ENCODE peak calls at places on chromosomes 13 and 19, in eight cellular contexts. One of them, this sample, is unnamed.

GRCh38 chr19:45976180-45976579 is 2.5 kb upstream of the NOVA2 start:
- DNase-seq in adrenal gland: peak
- DNase-seq in IMR-90: no peak
- DNase-seq in tibial nerve: no peak
- DNase-seq in AG04450: no peak
- DNase-seq in esophagus squamous epithelium: no peak
- DNase-seq in Caco-2: no peak
- DNase-seq in suprapubic skin: no peak
- DNase-seq in this sample: no peak

GRCh38 chr19:42023121-42023942 is 29.3 kb upstream of the ATP1A3 start:
- DNase-seq in suprapubic skin: no peak
- DNase-seq in Caco-2: peak
- DNase-seq in IMR-90: peak
- DNase-seq in adrenal gland: no peak
- DNase-seq in tibial nerve: no peak
- DNase-seq in esophagus squamous epithelium: no peak
- DNase-seq in AG04450: no peak
- DNase-seq in this sample: no peak

GRCh38 chr13:26529441-26529840 is 28.0 kb upstream of the WASF3 start:
- DNase-seq in suprapubic skin: no peak
- DNase-seq in IMR-90: peak
- DNase-seq in esophagus squamous epithelium: no peak
- DNase-seq in AG04450: peak
- DNase-seq in tibial nerve: peak
- DNase-seq in adrenal gland: no peak
- DNase-seq in Caco-2: peak
- DNase-seq in this sample: no peak

GRCh38 chr19:34979819-34980640 is 16.0 kb upstream of the ZNF792 start:
- DNase-seq in esophagus squamous epithelium: no peak
- DNase-seq in AG04450: no peak
- DNase-seq in suprapubic skin: no peak
- DNase-seq in adrenal gland: no peak
- DNase-seq in tibial nerve: no peak
- DNase-seq in Caco-2: no peak
- DNase-seq in IMR-90: no peak
- DNase-seq in this sample: peak

GRCh38 chr19:16899566-16900075 is 10.8 kb downstream of the F2RL3 start:
- DNase-seq in esophagus squamous epithelium: no peak
- DNase-seq in adrenal gland: no peak
- DNase-seq in suprapubic skin: no peak
- DNase-seq in AG04450: no peak
- DNase-seq in IMR-90: no peak
- DNase-seq in Caco-2: peak
- DNase-seq in tibial nerve: no peak
- DNase-seq in this sample: no peak

GRCh38 chr13:52599037-52599852 is 43.0 kb upstream of the HNRNPA1L2 start:
- DNase-seq in IMR-90: peak
- DNase-seq in tibial nerve: peak
- DNase-seq in adrenal gland: no peak
- DNase-seq in esophagus squamous epithelium: no peak
- DNase-seq in AG04450: no peak
- DNase-seq in Caco-2: no peak
- DNase-seq in suprapubic skin: no peak
- DNase-seq in this sample: no peak

GRCh38 chr19:11410682-11411081 is 8.4 kb downstream of the RGL3 start:
- DNase-seq in IMR-90: peak
- DNase-seq in adrenal gland: no peak
- DNase-seq in tibial nerve: no peak
- DNase-seq in Caco-2: no peak
- DNase-seq in AG04450: no peak
- DNase-seq in esophagus squamous epithelium: no peak
- DNase-seq in suprapubic skin: no peak
- DNase-seq in this sample: no peak

GRCh38 chr13:40536443-40537113 is 129.9 kb downstream of the FOXO1 start:
- DNase-seq in esophagus squamous epithelium: no peak
- DNase-seq in Caco-2: peak
- DNase-seq in tibial nerve: no peak
- DNase-seq in adrenal gland: no peak
- DNase-seq in IMR-90: no peak
- DNase-seq in AG04450: no peak
- DNase-seq in suprapubic skin: no peak
- DNase-seq in this sample: no peak

GRCh38 chr19:7360393-7360984 is 11.8 kb downstream of the ARHGEF18 start:
- DNase-seq in AG04450: no peak
- DNase-seq in suprapubic skin: no peak
- DNase-seq in esophagus squamous epithelium: no peak
- DNase-seq in tibial nerve: no peak
- DNase-seq in Caco-2: no peak
- DNase-seq in adrenal gland: no peak
- DNase-seq in IMR-90: peak
- DNase-seq in this sample: peak

GRCh38 chr19:56347163-56347778 is 32.6 kb upstream of the ZSCAN5A start:
- DNase-seq in AG04450: no peak
- DNase-seq in tibial nerve: no peak
- DNase-seq in suprapubic skin: no peak
- DNase-seq in Caco-2: no peak
- DNase-seq in IMR-90: no peak
- DNase-seq in esophagus squamous epithelium: no peak
- DNase-seq in adrenal gland: no peak
- DNase-seq in this sample: no peak

GRCh38 chr19:56350416-56351045 is 35.9 kb upstream of the ZSCAN5A start:
- DNase-seq in suprapubic skin: no peak
- DNase-seq in Caco-2: peak
- DNase-seq in esophagus squamous epithelium: no peak
- DNase-seq in tibial nerve: peak
- DNase-seq in AG04450: peak
- DNase-seq in IMR-90: peak
- DNase-seq in adrenal gland: peak
- DNase-seq in this sample: no peak

GRCh38 chr19:56351208-56351607 is 36.6 kb upstream of the ZSCAN5A start:
- DNase-seq in tibial nerve: no peak
- DNase-seq in AG04450: no peak
- DNase-seq in Caco-2: no peak
- DNase-seq in suprapubic skin: no peak
- DNase-seq in adrenal gland: no peak
- DNase-seq in IMR-90: no peak
- DNase-seq in esophagus squamous epithelium: no peak
- DNase-seq in this sample: no peak

DNA sequence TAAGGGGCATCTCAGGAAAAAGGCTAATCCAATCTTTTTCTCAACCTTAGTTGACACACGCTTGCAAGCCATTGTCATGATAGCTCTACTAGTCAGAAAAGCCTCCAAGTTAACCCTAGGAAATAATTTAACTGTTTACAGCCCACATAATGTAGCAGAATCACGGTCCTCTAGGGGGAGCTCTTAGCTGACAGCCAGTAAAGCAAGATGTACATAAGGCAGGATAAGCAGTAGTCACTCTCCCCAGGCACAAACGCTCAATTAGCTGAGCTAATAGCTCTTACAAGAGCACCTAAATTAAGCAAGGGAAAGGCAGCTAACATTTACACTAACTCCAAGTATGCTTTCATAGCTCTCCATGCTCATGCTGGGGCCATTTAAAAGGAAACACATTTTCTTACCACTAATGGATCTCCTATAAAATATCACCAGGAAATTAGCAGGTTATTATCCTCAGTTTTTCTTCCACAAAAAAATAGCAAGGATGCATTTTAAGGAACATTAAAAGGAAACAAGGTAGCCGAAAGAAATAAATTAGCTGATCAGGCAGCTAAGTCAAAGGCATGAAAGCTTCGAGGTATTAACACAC is 33.7 kb upstream of the ZSCAN5A start:
- DNase-seq in tibial nerve: no peak
- DNase-seq in adrenal gland: no peak
- DNase-seq in IMR-90: no peak
- DNase-seq in suprapubic skin: no peak
- DNase-seq in esophagus squamous epithelium: no peak
- DNase-seq in Caco-2: peak
- DNase-seq in AG04450: no peak
- DNase-seq in this sample: no peak
- TF ChIP-seq CTCF in tibial nerve: no peak
- TF ChIP-seq CTCF in adrenal gland: no peak
- TF ChIP-seq CTCF in IMR-90: peak
- TF ChIP-seq CTCF in suprapubic skin: no peak
- TF ChIP-seq CTCF in esophagus squamous epithelium: no peak
- TF ChIP-seq CTCF in Caco-2: no peak
- TF ChIP-seq CTCF in AG04450: peak
- TF ChIP-seq CTCF in this sample: peak

DNA sequence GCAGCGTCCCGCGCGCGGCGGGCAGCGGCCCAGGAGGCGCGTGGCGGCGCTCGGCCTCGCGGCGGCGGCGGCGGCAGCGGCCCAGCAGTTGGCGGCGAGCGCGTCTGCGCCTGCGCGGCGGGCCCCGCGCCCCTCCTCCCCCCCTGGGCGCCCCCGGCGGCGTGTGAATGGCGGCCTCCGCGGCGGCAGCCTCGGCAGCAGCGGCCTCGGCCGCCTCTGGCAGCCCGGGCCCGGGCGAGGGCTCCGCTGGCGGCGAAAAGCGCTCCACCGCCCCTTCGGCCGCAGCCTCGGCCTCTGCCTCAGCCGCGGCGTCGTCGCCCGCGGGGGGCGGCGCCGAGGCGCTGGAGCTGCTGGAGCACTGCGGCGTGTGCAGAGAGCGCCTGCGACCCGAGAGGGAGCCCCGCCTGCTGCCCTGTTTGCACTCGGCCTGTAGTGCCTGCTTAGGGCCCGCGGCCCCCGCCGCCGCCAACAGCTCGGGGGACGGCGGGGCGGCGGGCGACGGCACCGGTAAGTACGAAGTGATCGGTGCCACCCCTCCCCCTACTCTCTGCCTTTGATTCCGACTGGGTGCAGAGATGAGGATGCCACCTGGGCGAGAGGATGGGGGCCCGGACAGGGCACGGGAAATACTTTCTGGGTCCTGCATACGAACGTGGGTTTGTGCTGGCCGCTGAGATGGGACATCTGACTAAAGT is 874 bp downstream of the TRIM28 start:
- DNase-seq in tibial nerve: no peak
- DNase-seq in adrenal gland: no peak
- DNase-seq in esophagus squamous epithelium: no peak
- DNase-seq in IMR-90: peak
- DNase-seq in Caco-2: no peak
- DNase-seq in AG04450: no peak
- DNase-seq in suprapubic skin: no peak
- DNase-seq in this sample: peak
- TF ChIP-seq CTCF in tibial nerve: no peak
- TF ChIP-seq CTCF in adrenal gland: no peak
- TF ChIP-seq CTCF in esophagus squamous epithelium: no peak
- TF ChIP-seq CTCF in IMR-90: no peak
- TF ChIP-seq CTCF in Caco-2: no peak
- TF ChIP-seq CTCF in AG04450: no peak
- TF ChIP-seq CTCF in suprapubic skin: no peak
- TF ChIP-seq CTCF in this sample: no peak

DNA sequence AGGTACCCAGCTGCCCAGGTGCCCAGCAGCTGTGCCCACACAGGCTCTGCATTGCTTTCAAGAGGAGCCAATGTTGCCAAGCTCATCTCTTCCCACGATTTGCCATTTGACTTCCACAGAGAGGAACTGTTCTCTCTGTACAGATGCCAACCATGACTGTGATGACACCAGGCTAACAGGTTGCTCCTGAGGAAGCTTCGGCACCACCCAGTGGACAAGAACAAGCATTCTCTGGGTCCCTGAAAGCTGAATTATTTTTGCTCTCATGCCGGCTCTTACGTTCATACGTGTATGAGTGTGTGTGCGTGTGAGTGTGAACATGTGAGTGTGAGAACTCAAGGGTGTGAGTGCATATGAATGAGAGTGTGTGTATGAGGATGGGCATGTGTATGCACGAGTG is 535.2 kb downstream of the LIG4 start:
- DNase-seq in suprapubic skin: no peak
- DNase-seq in Caco-2: no peak
- DNase-seq in AG04450: no peak
- DNase-seq in tibial nerve: no peak
- DNase-seq in esophagus squamous epithelium: no peak
- DNase-seq in IMR-90: peak
- DNase-seq in adrenal gland: peak
- DNase-seq in this sample: no peak
- TF ChIP-seq CTCF in suprapubic skin: no peak
- TF ChIP-seq CTCF in Caco-2: no peak
- TF ChIP-seq CTCF in AG04450: peak
- TF ChIP-seq CTCF in tibial nerve: no peak
- TF ChIP-seq CTCF in esophagus squamous epithelium: no peak
- TF ChIP-seq CTCF in IMR-90: no peak
- TF ChIP-seq CTCF in adrenal gland: no peak
- TF ChIP-seq CTCF in this sample: no peak

GRCh38 chr19:14683439-14683838 is 6.4 kb upstream of the ZNF333 start:
- DNase-seq in esophagus squamous epithelium: no peak
- DNase-seq in tibial nerve: no peak
- DNase-seq in IMR-90: no peak
- DNase-seq in AG04450: no peak
- DNase-seq in Caco-2: no peak
- DNase-seq in suprapubic skin: no peak
- DNase-seq in adrenal gland: no peak
- DNase-seq in this sample: no peak

GRCh38 chr19:14682084-14682483 is 7.4 kb upstream of the ADGRE3 start:
- DNase-seq in esophagus squamous epithelium: no peak
- DNase-seq in Caco-2: no peak
- DNase-seq in AG04450: no peak
- DNase-seq in tibial nerve: no peak
- DNase-seq in adrenal gland: no peak
- DNase-seq in suprapubic skin: no peak
- DNase-seq in IMR-90: no peak
- DNase-seq in this sample: no peak

GRCh38 chr19:14689598-14690503 is at the start of gene ZNF333:
- DNase-seq in IMR-90: peak
- DNase-seq in esophagus squamous epithelium: peak
- DNase-seq in AG04450: peak
- DNase-seq in Caco-2: peak
- DNase-seq in adrenal gland: peak
- DNase-seq in suprapubic skin: peak
- DNase-seq in tibial nerve: peak
- DNase-seq in this sample: peak

DNA sequence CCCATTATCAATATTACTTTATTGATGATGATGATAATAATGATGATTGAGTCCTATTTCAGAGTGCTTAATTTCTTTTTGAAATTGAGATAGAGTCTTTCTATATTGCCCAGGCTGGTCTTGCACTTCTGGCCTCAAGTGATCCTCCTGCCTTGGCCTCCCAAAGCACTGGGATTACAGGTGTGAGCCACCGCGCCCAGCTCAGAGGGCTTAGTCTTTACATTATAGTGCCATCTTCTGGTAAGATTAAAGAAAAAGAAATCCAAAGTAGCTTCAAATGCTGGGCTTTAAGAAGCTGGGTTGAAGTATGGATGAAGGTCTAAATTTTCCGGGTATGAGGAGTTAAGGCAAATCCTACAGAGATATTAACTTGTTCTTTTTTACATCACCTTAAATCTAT is 3.4 kb upstream of the ZNF333 start:
- DNase-seq in AG04450: no peak
- DNase-seq in suprapubic skin: no peak
- DNase-seq in tibial nerve: no peak
- DNase-seq in Caco-2: peak
- DNase-seq in IMR-90: peak
- DNase-seq in adrenal gland: no peak
- DNase-seq in esophagus squamous epithelium: no peak
- DNase-seq in this sample: no peak
- TF ChIP-seq CTCF in AG04450: peak
- TF ChIP-seq CTCF in suprapubic skin: no peak
- TF ChIP-seq CTCF in tibial nerve: no peak
- TF ChIP-seq CTCF in Caco-2: no peak
- TF ChIP-seq CTCF in IMR-90: peak
- TF ChIP-seq CTCF in adrenal gland: peak
- TF ChIP-seq CTCF in esophagus squamous epithelium: peak
- TF ChIP-seq CTCF in this sample: peak

This sample was measured in chondrocyte.